ENCODE peak calls at places on chromosomes 12 and 14, in eight cellular contexts. One of them, this sample, is unnamed.

GRCh38 chr12:117587646-117588287 is 226.3 kb upstream of the NOS1 start:
- DNase-seq in K562: peak; percentile 67
- DNase-seq in A549: peak; percentile 60
- DNase-seq in H1: peak; percentile 89
- DNase-seq in HCT116: peak; percentile 15
- DNase-seq in SK-N-SH: peak; percentile 61
- DNase-seq in HepG2: peak; percentile 15
- DNase-seq in GM12878: no peak
- DNase-seq in this sample: no peak

GRCh38 chr12:47190271-47190750 is 110.6 kb upstream of the AMIGO2 start:
- DNase-seq in K562: no peak
- DNase-seq in A549: peak; percentile 67
- DNase-seq in H1: no peak
- DNase-seq in HCT116: no peak
- DNase-seq in SK-N-SH: no peak
- DNase-seq in HepG2: no peak
- DNase-seq in GM12878: no peak
- DNase-seq in this sample: peak; percentile 74

GRCh38 chr12:121789800-121790748 is 3.4 kb downstream of the RHOF start:
- DNase-seq in K562: no peak
- DNase-seq in A549: no peak
- DNase-seq in H1: no peak
- DNase-seq in HCT116: no peak
- DNase-seq in SK-N-SH: no peak
- DNase-seq in HepG2: no peak
- DNase-seq in GM12878: peak; percentile 70
- DNase-seq in this sample: peak; percentile 34

GRCh38 chr14:76720382-76720813 is 40.9 kb upstream of the VASH1 start:
- DNase-seq in K562: peak; percentile 22
- DNase-seq in A549: no peak
- DNase-seq in H1: no peak
- DNase-seq in HCT116: no peak
- DNase-seq in SK-N-SH: peak; percentile 80
- DNase-seq in HepG2: peak; percentile 36
- DNase-seq in GM12878: peak; percentile 34
- DNase-seq in this sample: peak; percentile 38

GRCh38 chr14:64508215-64508776 is 3.7 kb downstream of the ZBTB1 start:
- DNase-seq in K562: no peak
- DNase-seq in A549: no peak
- DNase-seq in H1: no peak
- DNase-seq in HCT116: no peak
- DNase-seq in SK-N-SH: no peak
- DNase-seq in HepG2: no peak
- DNase-seq in GM12878: peak; percentile 64
- DNase-seq in this sample: no peak

GRCh38 chr14:81401420-81402122 is 1.4 kb upstream of the STON2 start:
- DNase-seq in K562: no peak
- DNase-seq in A549: peak; percentile 33
- DNase-seq in H1: no peak
- DNase-seq in HCT116: peak; percentile 47
- DNase-seq in SK-N-SH: no peak
- DNase-seq in HepG2: no peak
- DNase-seq in GM12878: no peak
- DNase-seq in this sample: peak; percentile 64

GRCh38 chr12:55931780-55932545 is 1.0 kb downstream of the DGKA start:
- DNase-seq in K562: peak; percentile 69
- DNase-seq in A549: no peak
- DNase-seq in H1: peak; percentile 73
- DNase-seq in HCT116: no peak
- DNase-seq in SK-N-SH: peak; percentile 88
- DNase-seq in HepG2: no peak
- DNase-seq in GM12878: no peak
- DNase-seq in this sample: peak; percentile 29

GRCh38 chr12:90026516-90026915 is 317.9 kb upstream of the ATP2B1 start:
- DNase-seq in K562: no peak
- DNase-seq in A549: no peak
- DNase-seq in H1: no peak
- DNase-seq in HCT116: no peak
- DNase-seq in SK-N-SH: no peak
- DNase-seq in HepG2: no peak
- DNase-seq in GM12878: no peak
- DNase-seq in this sample: no peak

GRCh38 chr14:32618991-32619390 is 289.9 kb downstream of the AKAP6 start:
- DNase-seq in K562: no peak
- DNase-seq in A549: no peak
- DNase-seq in H1: no peak
- DNase-seq in HCT116: no peak
- DNase-seq in SK-N-SH: no peak
- DNase-seq in HepG2: no peak
- DNase-seq in GM12878: no peak
- DNase-seq in this sample: no peak

GRCh38 chr14:80213602-80214001 is 2.3 kb upstream of the DIO2 start:
- DNase-seq in K562: no peak
- DNase-seq in A549: peak; percentile 86
- DNase-seq in H1: peak; percentile 53
- DNase-seq in HCT116: peak; percentile 16
- DNase-seq in SK-N-SH: peak; percentile 25
- DNase-seq in HepG2: peak; percentile 47
- DNase-seq in GM12878: no peak
- DNase-seq in this sample: peak; percentile 59

GRCh38 chr14:56555921-56556570 is 23.6 kb upstream of the TMEM260 start:
- DNase-seq in K562: peak; percentile 41
- DNase-seq in A549: peak; percentile 58
- DNase-seq in H1: no peak
- DNase-seq in HCT116: peak; percentile 60
- DNase-seq in SK-N-SH: peak; percentile 11
- DNase-seq in HepG2: peak; percentile 76
- DNase-seq in GM12878: no peak
- DNase-seq in this sample: peak; percentile 43

GRCh38 chr12:108611884-108612415 is 14.1 kb upstream of the TMEM119 start:
- DNase-seq in K562: peak; percentile 64
- DNase-seq in A549: peak; percentile 52
- DNase-seq in H1: peak; percentile 89
- DNase-seq in HCT116: peak; percentile 72
- DNase-seq in SK-N-SH: peak; percentile 56
- DNase-seq in HepG2: peak; percentile 44
- DNase-seq in GM12878: no peak
- DNase-seq in this sample: peak; percentile 89

GRCh38 chr12:103657331-103657730 is 70.3 kb downstream of the STAB2 start:
- DNase-seq in K562: no peak
- DNase-seq in A549: no peak
- DNase-seq in H1: no peak
- DNase-seq in HCT116: no peak
- DNase-seq in SK-N-SH: no peak
- DNase-seq in HepG2: no peak
- DNase-seq in GM12878: no peak
- DNase-seq in this sample: peak; percentile 23

GRCh38 chr12:122130150-122130549 is 43.9 kb downstream of the IL31 start:
- DNase-seq in K562: no peak
- DNase-seq in A549: no peak
- DNase-seq in H1: no peak
- DNase-seq in HCT116: peak; percentile 28
- DNase-seq in SK-N-SH: no peak
- DNase-seq in HepG2: no peak
- DNase-seq in GM12878: no peak
- DNase-seq in this sample: peak; percentile 48

GRCh38 chr14:105419305-105420091 is at the start of gene MTA1:
- DNase-seq in K562: peak; percentile 78
- DNase-seq in A549: no peak
- DNase-seq in H1: no peak
- DNase-seq in HCT116: no peak
- DNase-seq in SK-N-SH: peak; percentile 86
- DNase-seq in HepG2: peak; percentile 35
- DNase-seq in GM12878: no peak
- DNase-seq in this sample: peak; percentile 8

GRCh38 chr14:61547186-61548121 is 147.9 kb upstream of the HIF1A start:
- DNase-seq in K562: no peak
- DNase-seq in A549: peak; percentile 74
- DNase-seq in H1: no peak
- DNase-seq in HCT116: no peak
- DNase-seq in SK-N-SH: no peak
- DNase-seq in HepG2: no peak
- DNase-seq in GM12878: no peak
- DNase-seq in this sample: peak; percentile 95

GRCh38 chr14:24187538-24187915 is 1.1 kb downstream of the IPO4 start:
- DNase-seq in K562: no peak
- DNase-seq in A549: no peak
- DNase-seq in H1: no peak
- DNase-seq in HCT116: no peak
- DNase-seq in SK-N-SH: no peak
- DNase-seq in HepG2: no peak
- DNase-seq in GM12878: no peak
- DNase-seq in this sample: no peak

GRCh38 chr14:67241416-67242362 is at the start of gene PALS1:
- DNase-seq in K562: peak; percentile 24
- DNase-seq in A549: peak; percentile 77
- DNase-seq in H1: peak; percentile 86
- DNase-seq in HCT116: peak; percentile 53
- DNase-seq in SK-N-SH: peak; percentile 87
- DNase-seq in HepG2: peak; percentile 62
- DNase-seq in GM12878: peak; percentile 19
- DNase-seq in this sample: peak; percentile 88

GRCh38 chr14:77184396-77185092 is 2.9 kb downstream of the TMEM63C start:
- DNase-seq in K562: no peak
- DNase-seq in A549: no peak
- DNase-seq in H1: no peak
- DNase-seq in HCT116: no peak
- DNase-seq in SK-N-SH: no peak
- DNase-seq in HepG2: no peak
- DNase-seq in GM12878: no peak
- DNase-seq in this sample: no peak

GRCh38 chr12:52295663-52296062 is 4.3 kb upstream of the KRT81 start:
- DNase-seq in K562: no peak
- DNase-seq in A549: no peak
- DNase-seq in H1: no peak
- DNase-seq in HCT116: no peak
- DNase-seq in SK-N-SH: no peak
- DNase-seq in HepG2: no peak
- DNase-seq in GM12878: no peak
- DNase-seq in this sample: no peak

GRCh38 chr12:99648183-99648582 is 630 bp downstream of the GARIN6 start:
- DNase-seq in K562: no peak
- DNase-seq in A549: no peak
- DNase-seq in H1: no peak
- DNase-seq in HCT116: no peak
- DNase-seq in SK-N-SH: no peak
- DNase-seq in HepG2: no peak
- DNase-seq in GM12878: no peak
- DNase-seq in this sample: no peak

GRCh38 chr14:90842726-90843125 is 26.5 kb upstream of the TTC7B start:
- DNase-seq in K562: no peak
- DNase-seq in A549: no peak
- DNase-seq in H1: peak; percentile 28
- DNase-seq in HCT116: no peak
- DNase-seq in SK-N-SH: no peak
- DNase-seq in HepG2: no peak
- DNase-seq in GM12878: no peak
- DNase-seq in this sample: no peak

GRCh38 chr14:35632276-35633071 is 98.5 kb downstream of the INSM2 start:
- DNase-seq in K562: no peak
- DNase-seq in A549: no peak
- DNase-seq in H1: no peak
- DNase-seq in HCT116: no peak
- DNase-seq in SK-N-SH: no peak
- DNase-seq in HepG2: no peak
- DNase-seq in GM12878: no peak
- DNase-seq in this sample: peak; percentile 67

GRCh38 chr14:97641827-97642226 is 844.6 kb downstream of the VRK1 start:
- DNase-seq in K562: no peak
- DNase-seq in A549: no peak
- DNase-seq in H1: no peak
- DNase-seq in HCT116: no peak
- DNase-seq in SK-N-SH: no peak
- DNase-seq in HepG2: no peak
- DNase-seq in GM12878: no peak
- DNase-seq in this sample: no peak
- TF ChIP-seq RAD21 in K562: no peak
- TF ChIP-seq RAD21 in A549: no peak
- TF ChIP-seq RAD21 in H1: no peak
- TF ChIP-seq RAD21 in HCT116: no peak
- TF ChIP-seq RAD21 in SK-N-SH: no peak
- TF ChIP-seq RAD21 in HepG2: no peak
- TF ChIP-seq RAD21 in GM12878: no peak
- TF ChIP-seq RAD21 in this sample: no peak

GRCh38 chr12:66624806-66625205 is 54.1 kb downstream of the GRIP1 start:
- DNase-seq in K562: no peak
- DNase-seq in A549: no peak
- DNase-seq in H1: no peak
- DNase-seq in HCT116: no peak
- DNase-seq in SK-N-SH: no peak
- DNase-seq in HepG2: no peak
- DNase-seq in GM12878: no peak
- DNase-seq in this sample: no peak
- TF ChIP-seq RAD21 in K562: no peak
- TF ChIP-seq RAD21 in A549: no peak
- TF ChIP-seq RAD21 in H1: no peak
- TF ChIP-seq RAD21 in HCT116: no peak
- TF ChIP-seq RAD21 in SK-N-SH: no peak
- TF ChIP-seq RAD21 in HepG2: no peak
- TF ChIP-seq RAD21 in GM12878: no peak
- TF ChIP-seq RAD21 in this sample: no peak

GRCh38 chr12:95266250-95266649 is 48.6 kb downstream of the VEZT start:
- DNase-seq in K562: no peak
- DNase-seq in A549: no peak
- DNase-seq in H1: no peak
- DNase-seq in HCT116: no peak
- DNase-seq in SK-N-SH: no peak
- DNase-seq in HepG2: no peak
- DNase-seq in GM12878: no peak
- DNase-seq in this sample: no peak
- TF ChIP-seq RAD21 in K562: no peak
- TF ChIP-seq RAD21 in A549: no peak
- TF ChIP-seq RAD21 in H1: no peak
- TF ChIP-seq RAD21 in HCT116: no peak
- TF ChIP-seq RAD21 in SK-N-SH: no peak
- TF ChIP-seq RAD21 in HepG2: no peak
- TF ChIP-seq RAD21 in GM12878: no peak
- TF ChIP-seq RAD21 in this sample: no peak

DNA sequence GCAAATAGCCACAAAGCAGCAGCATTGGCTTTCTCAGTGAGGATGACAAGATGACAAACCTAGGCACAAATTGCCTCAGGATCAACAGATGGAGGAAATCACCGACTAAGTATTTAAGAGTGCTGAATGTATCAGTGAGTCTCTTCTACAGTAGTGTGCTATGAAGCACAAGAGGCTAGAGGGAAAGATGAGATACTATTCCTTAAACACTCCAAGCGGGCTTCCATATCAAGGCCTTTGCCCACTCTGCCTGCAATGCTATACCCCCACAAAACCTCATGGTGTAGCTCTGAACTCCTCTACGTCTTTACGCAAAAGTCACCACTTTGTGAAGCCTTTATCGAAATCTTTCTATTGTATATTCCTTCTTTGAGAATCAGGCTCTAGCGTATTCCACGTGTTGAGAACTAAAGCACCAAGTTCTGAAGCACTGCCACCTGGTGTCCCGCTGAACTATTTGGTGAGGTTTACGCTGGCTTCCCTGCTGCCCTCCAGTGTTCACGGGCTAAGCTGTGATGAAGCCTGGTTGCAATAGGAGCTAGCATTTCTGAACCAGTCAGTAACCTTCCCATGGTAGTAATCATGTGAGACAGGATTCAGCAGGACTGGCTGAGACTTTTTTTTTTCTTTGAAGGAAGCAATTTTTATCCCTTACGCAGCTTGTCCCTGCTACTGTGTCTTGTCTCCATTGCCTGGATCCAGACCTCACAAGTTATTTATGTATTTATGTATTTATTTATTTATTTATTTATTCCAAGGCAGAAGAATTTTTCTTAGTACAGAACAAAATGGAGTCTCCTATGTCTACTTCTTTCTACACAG is 426.5 kb upstream of the OR4E1 start:
- DNase-seq in K562: peak; percentile 17
- DNase-seq in A549: peak; percentile 81
- DNase-seq in H1: peak; percentile 72
- DNase-seq in HCT116: peak; percentile 61
- DNase-seq in SK-N-SH: peak; percentile 10
- DNase-seq in HepG2: peak; percentile 90
- DNase-seq in GM12878: no peak
- DNase-seq in this sample: peak; percentile 36
- TF ChIP-seq RAD21 in K562: peak; percentile 17
- TF ChIP-seq RAD21 in A549: peak; percentile 41
- TF ChIP-seq RAD21 in H1: peak; percentile 60
- TF ChIP-seq RAD21 in HCT116: peak; percentile 36
- TF ChIP-seq RAD21 in SK-N-SH: peak; percentile 20
- TF ChIP-seq RAD21 in HepG2: peak; percentile 85
- TF ChIP-seq RAD21 in GM12878: peak; percentile 52
- TF ChIP-seq RAD21 in this sample: peak; percentile 19